ENCODE peak calls at places on chromosomes 1 and 21, in nine cellular contexts. W, S, F, D, Q, X, A, Z and K are unnamed samples.

GRCh38 chr1:62905309-62905708 is 121.4 kb downstream of the ATG4C start:
- DNase-seq in W (no peak), S (no peak), F (no peak), D (no peak), Q (no peak), X (no peak), A (no peak), Z (no peak), K (no peak)

GRCh38 chr1:30409476-30410152 is 313.8 kb downstream of the MATN1 start:
- DNase-seq in W (no peak), S (no peak), F (peak), D (no peak), Q (no peak), X (no peak), A (peak), Z (peak), K (peak)

GRCh38 chr1:9278114-9278513 is 14.6 kb upstream of the SPSB1 start:
- DNase-seq in W (no peak), S (no peak), F (no peak), D (no peak), Q (no peak), X (no peak), A (no peak), Z (no peak), K (no peak)

GRCh38 chr1:66286307-66286706 is 247.6 kb upstream of the SGIP1 start:
- DNase-seq in W (no peak), S (no peak), F (no peak), D (no peak), Q (no peak), X (no peak), A (no peak), Z (no peak), K (no peak)

GRCh38 chr1:228838717-228839500 is 103.6 kb downstream of the RHOU start:
- DNase-seq in W (no peak), S (no peak), F (no peak), D (no peak), Q (no peak), X (no peak), A (no peak), Z (no peak), K (no peak)

GRCh38 chr1:114218397-114219237 is 64.9 kb upstream of the SYT6 start:
- DNase-seq in W (no peak), S (peak), F (no peak), D (no peak), Q (no peak), X (no peak), A (no peak), Z (no peak), K (no peak)

GRCh38 chr1:47805020-47805419 is 192.2 kb downstream of the TRABD2B start:
- DNase-seq in W (no peak), S (no peak), F (no peak), D (no peak), Q (no peak), X (no peak), A (no peak), Z (no peak), K (no peak)

GRCh38 chr1:34266127-34266951 is 89.6 kb downstream of the C1orf94 start:
- DNase-seq in W (no peak), S (peak), F (no peak), D (no peak), Q (no peak), X (no peak), A (no peak), Z (no peak), K (peak)

GRCh38 chr1:26848499-26848898 is 14.4 kb upstream of the SFN start:
- DNase-seq in W (no peak), S (no peak), F (no peak), D (no peak), Q (no peak), X (no peak), A (no peak), Z (no peak), K (no peak)

GRCh38 chr1:206672844-206673758 is 11.6 kb upstream of the MAPKAPK2 start:
- DNase-seq in W (no peak), S (no peak), F (no peak), D (peak), Q (peak), X (no peak), A (no peak), Z (no peak), K (no peak)

GRCh38 chr1:199168895-199169294 is 530.1 kb downstream of the PTPRC start:
- DNase-seq in W (no peak), S (no peak), F (no peak), D (no peak), Q (no peak), X (no peak), A (no peak), Z (no peak), K (no peak)

GRCh38 chr1:54442185-54442584 is 36.0 kb upstream of the SSBP3 start:
- DNase-seq in W (no peak), S (no peak), F (no peak), D (no peak), Q (no peak), X (no peak), A (no peak), Z (no peak), K (no peak)

GRCh38 chr1:51316764-51317120 is 13.6 kb downstream of the TTC39A start:
- DNase-seq in W (no peak), S (no peak), F (no peak), D (no peak), Q (no peak), X (no peak), A (no peak), Z (no peak), K (no peak)

GRCh38 chr1:960371-961131 is at the start of gene KLHL17:
- DNase-seq in W (no peak), S (peak), F (peak), D (peak), Q (peak), X (peak), A (no peak), Z (peak), K (no peak)

GRCh38 chr1:25645641-25646400 is 29.2 kb downstream of the MAN1C1 start:
- DNase-seq in W (no peak), S (no peak), F (no peak), D (no peak), Q (no peak), X (no peak), A (no peak), Z (no peak), K (no peak)

GRCh38 chr1:48018799-48019198 is 21.6 kb upstream of the TRABD2B start:
- DNase-seq in W (no peak), S (no peak), F (no peak), D (no peak), Q (no peak), X (no peak), A (no peak), Z (peak), K (no peak)

GRCh38 chr21:29885491-29885890 is 54.3 kb downstream of the GRIK1 start:
- DNase-seq in W (no peak), S (no peak), F (no peak), D (no peak), Q (no peak), X (no peak), A (no peak), Z (no peak), K (no peak)
- TF ChIP-seq POLR2AphosphoS5 in W (no peak), S (no peak), F (no peak), D (no peak), Q (no peak), X (no peak), A (no peak), Z (no peak), K (no peak)

GRCh38 chr1:46401964-46402626 is 8.0 kb downstream of the FAAH start:
- DNase-seq in W (peak), S (no peak), F (peak), D (peak), Q (peak), X (peak), A (peak), Z (peak), K (no peak)
- TF ChIP-seq POLR2AphosphoS5 in W (no peak), S (no peak), F (peak), D (no peak), Q (no peak), X (peak), A (peak), Z (peak), K (peak)

DNA sequence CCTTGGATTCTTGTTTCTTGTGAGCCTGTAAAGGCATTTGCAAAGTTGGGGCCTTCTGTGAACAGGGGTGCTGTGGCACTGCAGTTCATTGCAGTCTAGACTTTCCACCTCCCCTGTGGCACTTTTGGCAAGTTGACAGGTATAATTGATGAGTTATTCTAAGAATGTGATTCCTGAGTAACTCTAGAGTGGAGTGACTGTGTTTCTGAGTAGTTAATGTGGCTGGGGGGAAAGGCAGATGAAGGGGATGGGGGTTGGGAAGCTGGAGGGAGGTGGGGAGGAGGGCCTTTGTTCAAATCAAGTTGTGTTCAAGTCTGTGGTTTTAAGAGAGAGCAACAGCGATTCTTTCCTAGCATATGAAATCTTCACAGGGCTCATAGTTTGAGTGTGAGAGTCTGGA is 32.9 kb downstream of the PBX1 start:
- DNase-seq in W (no peak), S (no peak), F (no peak), D (no peak), Q (no peak), X (no peak), A (no peak), Z (no peak), K (no peak)
- TF ChIP-seq POLR2AphosphoS5 in W (no peak), S (no peak), F (no peak), D (no peak), Q (no peak), X (no peak), A (no peak), Z (no peak), K (no peak)

GRCh38 chr1:210236840-210237409 is 4.3 kb downstream of the SERTAD4 start:
- DNase-seq in W (no peak), S (no peak), F (no peak), D (no peak), Q (peak), X (no peak), A (no peak), Z (peak), K (no peak)
- TF ChIP-seq POLR2AphosphoS5 in W (no peak), S (peak), F (peak), D (no peak), Q (no peak), X (peak), A (no peak), Z (peak), K (no peak)

GRCh38 chr21:35238119-35238518 is 189.0 kb upstream of the RUNX1 start:
- DNase-seq in W (no peak), S (no peak), F (no peak), D (no peak), Q (no peak), X (no peak), A (no peak), Z (no peak), K (no peak)

GRCh38 chr21:35234725-35235124 is 185.6 kb upstream of the RUNX1 start:
- DNase-seq in W (no peak), S (no peak), F (no peak), D (no peak), Q (no peak), X (no peak), A (no peak), Z (no peak), K (no peak)

GRCh38 chr21:35239811-35240219 is 190.7 kb upstream of the RUNX1 start:
- DNase-seq in W (no peak), S (peak), F (no peak), D (no peak), Q (peak), X (no peak), A (no peak), Z (no peak), K (no peak)

GRCh38 chr21:35236090-35236489 is 187.0 kb upstream of the RUNX1 start:
- DNase-seq in W (no peak), S (no peak), F (no peak), D (no peak), Q (no peak), X (no peak), A (no peak), Z (no peak), K (no peak)

DNA sequence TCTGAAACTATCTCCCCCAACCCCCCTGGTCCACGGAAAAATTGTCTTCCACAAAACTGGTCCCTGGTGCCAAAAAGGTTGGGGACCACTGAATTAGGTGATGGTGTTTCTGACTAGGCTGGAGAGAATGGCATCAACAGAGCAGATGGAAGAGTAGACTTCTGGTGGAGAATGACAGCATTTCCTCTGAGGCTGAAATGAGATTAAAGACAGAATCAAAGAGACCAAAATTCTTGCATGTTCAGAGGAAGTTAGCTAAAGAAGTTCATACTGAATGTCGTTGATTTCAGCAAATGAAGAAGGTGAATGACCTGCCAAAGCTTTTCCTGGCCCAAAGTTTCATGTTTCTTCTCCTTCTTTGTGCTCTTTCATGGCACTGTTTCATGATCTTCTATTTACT is 188.2 kb upstream of the RUNX1 start:
- DNase-seq in W (no peak), S (no peak), F (no peak), D (no peak), Q (no peak), X (no peak), A (no peak), Z (no peak), K (no peak)
- TF ChIP-seq POLR2AphosphoS5 in W (no peak), S (no peak), F (no peak), D (no peak), Q (no peak), X (no peak), A (no peak), Z (no peak), K (no peak)

GRCh38 chr1:107668762-107669161 is 296.2 kb downstream of the VAV3 start:
- DNase-seq in W (no peak), S (no peak), F (no peak), D (no peak), Q (no peak), X (no peak), A (no peak), Z (no peak), K (no peak)

GRCh38 chr1:107674486-107674885 is 290.5 kb downstream of the VAV3 start:
- DNase-seq in W (no peak), S (no peak), F (no peak), D (no peak), Q (no peak), X (no peak), A (no peak), Z (no peak), K (no peak)

GRCh38 chr1:107666493-107666892 is 298.5 kb downstream of the VAV3 start:
- DNase-seq in W (no peak), S (no peak), F (no peak), D (no peak), Q (no peak), X (no peak), A (no peak), Z (no peak), K (no peak)

GRCh38 chr1:107670397-107670796 is 294.6 kb downstream of the VAV3 start:
- DNase-seq in W (no peak), S (no peak), F (no peak), D (no peak), Q (no peak), X (no peak), A (no peak), Z (no peak), K (no peak)

DNA sequence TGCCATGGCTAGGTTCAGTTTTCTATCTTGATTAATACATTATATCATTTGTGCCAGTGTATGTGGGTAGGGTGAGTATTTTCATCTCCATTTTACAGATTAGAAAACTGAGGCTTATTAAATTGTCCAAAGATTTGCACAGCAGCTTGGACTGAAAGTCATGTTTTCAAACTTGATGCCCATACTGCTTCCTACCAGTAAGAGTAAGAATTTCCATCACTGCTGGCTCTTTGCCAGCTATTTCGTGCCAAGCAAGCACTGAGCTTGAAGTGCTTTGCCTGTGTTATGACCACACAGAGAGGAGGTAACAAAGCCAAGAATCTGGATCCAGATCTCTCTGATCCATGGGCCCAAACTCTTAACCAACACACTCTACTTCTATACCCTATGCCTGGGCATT is 295.0 kb downstream of the VAV3 start:
- DNase-seq in W (no peak), S (peak), F (peak), D (no peak), Q (peak), X (peak), A (peak), Z (peak), K (no peak)
- TF ChIP-seq POLR2AphosphoS5 in W (no peak), S (no peak), F (peak), D (no peak), Q (no peak), X (no peak), A (no peak), Z (peak), K (no peak)

GRCh38 chr1:226627050-226627755 is 78.6 kb downstream of the STUM start:
- DNase-seq in W (no peak), S (no peak), F (no peak), D (no peak), Q (no peak), X (no peak), A (no peak), Z (no peak), K (no peak)
- TF ChIP-seq POLR2AphosphoS5 in W (no peak), S (no peak), F (no peak), D (no peak), Q (no peak), X (no peak), A (no peak), Z (no peak), K (no peak)